ENCODE peak calls at places on chromosomes 12 and 14, in ten cellular contexts. One of them, this sample, is unnamed.

GRCh38 chr14:97924922-97925613 is 1127.9 kb downstream of the VRK1 start:
- DNase-seq in CD4-positive, alpha-beta memory T cell: no peak
- DNase-seq in CD8-positive, alpha-beta T cell: no peak
- DNase-seq in right cardiac atrium: no peak
- DNase-seq in Caco-2: no peak
- DNase-seq in A549: no peak
- DNase-seq in ovary: no peak
- DNase-seq in HCT116: no peak
- DNase-seq in thyroid gland: no peak
- DNase-seq in gastrocnemius medialis: no peak
- DNase-seq in this sample: no peak

GRCh38 chr12:106091421-106091820 is 47.3 kb downstream of the NUAK1 start:
- DNase-seq in CD4-positive, alpha-beta memory T cell: no peak
- DNase-seq in CD8-positive, alpha-beta T cell: no peak
- DNase-seq in right cardiac atrium: no peak
- DNase-seq in Caco-2: no peak
- DNase-seq in A549: peak; percentile 50
- DNase-seq in ovary: no peak
- DNase-seq in HCT116: no peak
- DNase-seq in thyroid gland: no peak
- DNase-seq in gastrocnemius medialis: no peak
- DNase-seq in this sample: no peak

GRCh38 chr12:121799175-121799841 is 4.5 kb upstream of the SETD1B start:
- DNase-seq in CD4-positive, alpha-beta memory T cell: peak; percentile 69
- DNase-seq in CD8-positive, alpha-beta T cell: peak; percentile 41
- DNase-seq in right cardiac atrium: peak; percentile 77
- DNase-seq in Caco-2: peak; percentile 86
- DNase-seq in A549: peak; percentile 76
- DNase-seq in ovary: peak; percentile 73
- DNase-seq in HCT116: peak; percentile 75
- DNase-seq in thyroid gland: peak; percentile 74
- DNase-seq in gastrocnemius medialis: peak; percentile 98
- DNase-seq in this sample: peak; percentile 75

GRCh38 chr12:538731-539539 is 79.2 kb downstream of the B4GALNT3 start:
- DNase-seq in CD4-positive, alpha-beta memory T cell: peak; percentile 84
- DNase-seq in CD8-positive, alpha-beta T cell: peak; percentile 31
- DNase-seq in right cardiac atrium: peak; percentile 76
- DNase-seq in Caco-2: no peak
- DNase-seq in A549: no peak
- DNase-seq in ovary: no peak
- DNase-seq in HCT116: peak; percentile 45
- DNase-seq in thyroid gland: peak; percentile 65
- DNase-seq in gastrocnemius medialis: no peak
- DNase-seq in this sample: peak; percentile 79

GRCh38 chr12:93773122-93773871 is 96.1 kb downstream of the CRADD start:
- DNase-seq in CD4-positive, alpha-beta memory T cell: peak; percentile 27
- DNase-seq in CD8-positive, alpha-beta T cell: no peak
- DNase-seq in right cardiac atrium: no peak
- DNase-seq in Caco-2: no peak
- DNase-seq in A549: no peak
- DNase-seq in ovary: no peak
- DNase-seq in HCT116: no peak
- DNase-seq in thyroid gland: no peak
- DNase-seq in gastrocnemius medialis: no peak
- DNase-seq in this sample: no peak

GRCh38 chr12:31740618-31741017 is 11.8 kb upstream of the AMN1 start:
- DNase-seq in CD4-positive, alpha-beta memory T cell: no peak
- DNase-seq in CD8-positive, alpha-beta T cell: no peak
- DNase-seq in right cardiac atrium: no peak
- DNase-seq in Caco-2: no peak
- DNase-seq in A549: no peak
- DNase-seq in ovary: no peak
- DNase-seq in HCT116: no peak
- DNase-seq in thyroid gland: no peak
- DNase-seq in gastrocnemius medialis: no peak
- DNase-seq in this sample: no peak

GRCh38 chr14:70771781-70772212 is 37.5 kb downstream of the MAP3K9 start:
- DNase-seq in CD4-positive, alpha-beta memory T cell: no peak
- DNase-seq in CD8-positive, alpha-beta T cell: no peak
- DNase-seq in right cardiac atrium: no peak
- DNase-seq in Caco-2: no peak
- DNase-seq in A549: no peak
- DNase-seq in ovary: no peak
- DNase-seq in HCT116: no peak
- DNase-seq in thyroid gland: no peak
- DNase-seq in gastrocnemius medialis: no peak
- DNase-seq in this sample: no peak

GRCh38 chr14:64707661-64708060 is 3.4 kb downstream of the PLEKHG3 start:
- DNase-seq in CD4-positive, alpha-beta memory T cell: peak; percentile 37
- DNase-seq in CD8-positive, alpha-beta T cell: no peak
- DNase-seq in right cardiac atrium: no peak
- DNase-seq in Caco-2: no peak
- DNase-seq in A549: peak; percentile 75
- DNase-seq in ovary: no peak
- DNase-seq in HCT116: peak; percentile 78
- DNase-seq in thyroid gland: no peak
- DNase-seq in gastrocnemius medialis: no peak
- DNase-seq in this sample: no peak

GRCh38 chr14:20606190-20606901 is 15.2 kb upstream of the RNASE12 start:
- DNase-seq in CD4-positive, alpha-beta memory T cell: no peak
- DNase-seq in CD8-positive, alpha-beta T cell: no peak
- DNase-seq in right cardiac atrium: peak; percentile 18
- DNase-seq in Caco-2: peak; percentile 73
- DNase-seq in A549: peak; percentile 44
- DNase-seq in ovary: no peak
- DNase-seq in HCT116: no peak
- DNase-seq in thyroid gland: peak; percentile 44
- DNase-seq in gastrocnemius medialis: no peak
- DNase-seq in this sample: peak; percentile 36

GRCh38 chr14:20606902-20607242 is 15.7 kb upstream of the RNASE12 start:
- DNase-seq in CD4-positive, alpha-beta memory T cell: no peak
- DNase-seq in CD8-positive, alpha-beta T cell: no peak
- DNase-seq in right cardiac atrium: no peak
- DNase-seq in Caco-2: no peak
- DNase-seq in A549: no peak
- DNase-seq in ovary: no peak
- DNase-seq in HCT116: no peak
- DNase-seq in thyroid gland: no peak
- DNase-seq in gastrocnemius medialis: no peak
- DNase-seq in this sample: no peak

GRCh38 chr14:20603813-20604212 is 12.6 kb upstream of the RNASE12 start:
- DNase-seq in CD4-positive, alpha-beta memory T cell: no peak
- DNase-seq in CD8-positive, alpha-beta T cell: no peak
- DNase-seq in right cardiac atrium: no peak
- DNase-seq in Caco-2: no peak
- DNase-seq in A549: no peak
- DNase-seq in ovary: no peak
- DNase-seq in HCT116: no peak
- DNase-seq in thyroid gland: no peak
- DNase-seq in gastrocnemius medialis: no peak
- DNase-seq in this sample: no peak

GRCh38 chr14:20602583-20602982 is 11.4 kb upstream of the RNASE12 start:
- DNase-seq in CD4-positive, alpha-beta memory T cell: no peak
- DNase-seq in CD8-positive, alpha-beta T cell: no peak
- DNase-seq in right cardiac atrium: no peak
- DNase-seq in Caco-2: no peak
- DNase-seq in A549: no peak
- DNase-seq in ovary: no peak
- DNase-seq in HCT116: no peak
- DNase-seq in thyroid gland: no peak
- DNase-seq in gastrocnemius medialis: no peak
- DNase-seq in this sample: no peak

DNA sequence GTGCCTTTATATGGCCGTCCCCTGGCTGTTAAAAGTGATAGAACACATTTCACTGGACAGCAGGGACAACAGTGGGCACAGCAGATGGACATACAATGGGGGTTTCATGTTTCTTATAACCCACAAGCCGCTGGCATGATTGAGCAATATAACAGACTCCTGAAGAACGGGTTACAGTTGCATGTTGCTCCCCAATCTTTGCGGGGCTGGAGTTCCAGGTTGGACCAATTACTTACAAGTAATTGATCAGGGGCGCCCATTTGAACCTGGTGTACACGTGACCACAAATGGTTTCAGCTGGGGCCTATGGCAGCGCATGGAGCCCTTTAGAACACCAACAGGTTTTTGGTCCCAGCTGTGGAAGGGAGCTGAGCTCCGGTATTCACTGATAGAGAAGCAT is 13.1 kb upstream of the RNASE12 start:
- DNase-seq in CD4-positive, alpha-beta memory T cell: no peak
- DNase-seq in CD8-positive, alpha-beta T cell: no peak
- DNase-seq in right cardiac atrium: no peak
- DNase-seq in Caco-2: no peak
- DNase-seq in A549: no peak
- DNase-seq in ovary: no peak
- DNase-seq in HCT116: no peak
- DNase-seq in thyroid gland: no peak
- DNase-seq in gastrocnemius medialis: no peak
- DNase-seq in this sample: no peak
- H3K4me1 ChIP-seq in CD4-positive, alpha-beta memory T cell: no peaks in the 10 kb centered on the region
- H3K4me1 ChIP-seq in CD8-positive, alpha-beta T cell: no peaks in the 10 kb centered on the region
- H3K4me1 ChIP-seq in right cardiac atrium: no peaks in the 10 kb centered on the region
- H3K4me1 ChIP-seq in Caco-2: no peaks in the 10 kb centered on the region
- H3K4me1 ChIP-seq in A549: peaks cover 4% of the 10 kb centered on the region
- H3K4me1 ChIP-seq in ovary: no peaks in the 10 kb centered on the region
- H3K4me1 ChIP-seq in HCT116: no peaks in the 10 kb centered on the region
- H3K4me1 ChIP-seq in thyroid gland: no peaks in the 10 kb centered on the region
- H3K4me1 ChIP-seq in gastrocnemius medialis: no peaks in the 10 kb centered on the region
- H3K4me1 ChIP-seq in this sample: no peaks in the 10 kb centered on the region

GRCh38 chr14:69712637-69713088 is 54.3 kb upstream of the SRSF5 start:
- DNase-seq in CD4-positive, alpha-beta memory T cell: no peak
- DNase-seq in CD8-positive, alpha-beta T cell: no peak
- DNase-seq in right cardiac atrium: peak; percentile 52
- DNase-seq in Caco-2: no peak
- DNase-seq in A549: no peak
- DNase-seq in ovary: no peak
- DNase-seq in HCT116: no peak
- DNase-seq in thyroid gland: peak; percentile 88
- DNase-seq in gastrocnemius medialis: peak; percentile 47
- DNase-seq in this sample: peak; percentile 71

GRCh38 chr14:69713976-69714716 is 52.8 kb upstream of the SRSF5 start:
- DNase-seq in CD4-positive, alpha-beta memory T cell: no peak
- DNase-seq in CD8-positive, alpha-beta T cell: no peak
- DNase-seq in right cardiac atrium: no peak
- DNase-seq in Caco-2: no peak
- DNase-seq in A549: no peak
- DNase-seq in ovary: no peak
- DNase-seq in HCT116: no peak
- DNase-seq in thyroid gland: no peak
- DNase-seq in gastrocnemius medialis: no peak
- DNase-seq in this sample: no peak

GRCh38 chr14:69713127-69713800 is 53.7 kb upstream of the SRSF5 start:
- DNase-seq in CD4-positive, alpha-beta memory T cell: no peak
- DNase-seq in CD8-positive, alpha-beta T cell: no peak
- DNase-seq in right cardiac atrium: no peak
- DNase-seq in Caco-2: no peak
- DNase-seq in A549: no peak
- DNase-seq in ovary: no peak
- DNase-seq in HCT116: no peak
- DNase-seq in thyroid gland: no peak
- DNase-seq in gastrocnemius medialis: peak; percentile 54
- DNase-seq in this sample: no peak

GRCh38 chr14:69716483-69717187 is 50.3 kb upstream of the SRSF5 start:
- DNase-seq in CD4-positive, alpha-beta memory T cell: peak; percentile 43
- DNase-seq in CD8-positive, alpha-beta T cell: peak; percentile 10
- DNase-seq in right cardiac atrium: no peak
- DNase-seq in Caco-2: no peak
- DNase-seq in A549: no peak
- DNase-seq in ovary: no peak
- DNase-seq in HCT116: no peak
- DNase-seq in thyroid gland: no peak
- DNase-seq in gastrocnemius medialis: no peak
- DNase-seq in this sample: no peak

DNA sequence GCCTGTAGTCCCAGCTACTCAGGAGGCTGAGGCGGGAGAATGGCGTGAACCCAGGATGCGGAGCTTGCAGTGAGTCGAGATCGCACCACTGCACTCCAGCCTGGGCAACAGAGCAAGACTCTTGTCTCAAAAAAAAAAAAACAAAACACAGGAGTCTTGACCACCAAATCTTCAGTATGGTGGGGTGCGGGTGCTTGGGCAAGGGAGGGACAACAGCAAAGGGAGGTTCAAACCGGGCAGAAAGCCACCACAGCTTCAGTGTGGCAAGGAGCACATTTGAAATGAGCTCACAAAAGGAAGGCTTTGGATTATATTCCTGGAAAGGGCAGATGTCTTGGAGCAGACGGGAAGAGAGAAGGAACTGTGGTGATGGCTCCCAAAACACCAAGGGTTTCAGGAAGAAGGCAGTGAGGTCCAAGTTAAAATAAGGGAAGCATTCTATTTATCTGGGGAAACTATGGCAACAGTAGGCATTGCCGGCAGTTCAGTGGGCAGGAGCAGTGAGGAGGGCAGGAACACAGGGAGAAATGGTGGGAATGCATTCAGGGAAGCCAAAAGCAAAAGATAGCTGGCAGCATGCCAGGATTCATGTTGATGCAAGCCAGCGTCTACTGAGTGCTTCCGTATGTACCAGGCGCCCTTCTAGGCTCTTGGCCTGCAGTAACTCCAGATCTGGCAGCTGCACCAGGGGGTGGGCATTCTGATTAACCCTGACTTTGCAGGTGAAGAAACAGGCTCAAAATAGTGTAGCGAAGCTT is 51.0 kb upstream of the SRSF5 start:
- DNase-seq in CD4-positive, alpha-beta memory T cell: no peak
- DNase-seq in CD8-positive, alpha-beta T cell: no peak
- DNase-seq in right cardiac atrium: peak; percentile 74
- DNase-seq in Caco-2: no peak
- DNase-seq in A549: no peak
- DNase-seq in ovary: peak; percentile 54
- DNase-seq in HCT116: no peak
- DNase-seq in thyroid gland: peak; percentile 91
- DNase-seq in gastrocnemius medialis: no peak
- DNase-seq in this sample: peak; percentile 70
- H3K4me1 ChIP-seq in CD4-positive, alpha-beta memory T cell: peaks cover 33% of the 10 kb centered on the region
- H3K4me1 ChIP-seq in CD8-positive, alpha-beta T cell: peaks cover 24% of the 10 kb centered on the region
- H3K4me1 ChIP-seq in right cardiac atrium: peaks cover 36% of the 10 kb centered on the region
- H3K4me1 ChIP-seq in Caco-2: peaks cover 17% of the 10 kb centered on the region
- H3K4me1 ChIP-seq in A549: peaks cover 15% of the 10 kb centered on the region
- H3K4me1 ChIP-seq in ovary: peaks cover 14% of the 10 kb centered on the region
- H3K4me1 ChIP-seq in HCT116: peaks cover 17% of the 10 kb centered on the region
- H3K4me1 ChIP-seq in thyroid gland: peaks cover 78% of the 10 kb centered on the region
- H3K4me1 ChIP-seq in gastrocnemius medialis: peaks cover 42% of the 10 kb centered on the region
- H3K4me1 ChIP-seq in this sample: peaks cover 40% of the 10 kb centered on the region

GRCh38 chr12:3152013-3152412 is 74.8 kb downstream of the TSPAN9 start:
- DNase-seq in CD4-positive, alpha-beta memory T cell: no peak
- DNase-seq in CD8-positive, alpha-beta T cell: no peak
- DNase-seq in right cardiac atrium: no peak
- DNase-seq in Caco-2: no peak
- DNase-seq in A549: no peak
- DNase-seq in ovary: peak; percentile 46
- DNase-seq in HCT116: no peak
- DNase-seq in thyroid gland: peak; percentile 32
- DNase-seq in gastrocnemius medialis: peak; percentile 17
- DNase-seq in this sample: no peak
- H3K4me1 ChIP-seq in CD4-positive, alpha-beta memory T cell: no peaks in the 10 kb centered on the region
- H3K4me1 ChIP-seq in CD8-positive, alpha-beta T cell: peaks cover 4% of the 10 kb centered on the region
- H3K4me1 ChIP-seq in right cardiac atrium: peaks cover 27% of the 10 kb centered on the region
- H3K4me1 ChIP-seq in Caco-2: no peaks in the 10 kb centered on the region
- H3K4me1 ChIP-seq in A549: no peaks in the 10 kb centered on the region
- H3K4me1 ChIP-seq in ovary: peaks cover 22% of the 10 kb centered on the region
- H3K4me1 ChIP-seq in HCT116: no peaks in the 10 kb centered on the region
- H3K4me1 ChIP-seq in thyroid gland: peaks cover 27% of the 10 kb centered on the region
- H3K4me1 ChIP-seq in gastrocnemius medialis: peaks cover 27% of the 10 kb centered on the region
- H3K4me1 ChIP-seq in this sample: peaks cover 27% of the 10 kb centered on the region

DNA sequence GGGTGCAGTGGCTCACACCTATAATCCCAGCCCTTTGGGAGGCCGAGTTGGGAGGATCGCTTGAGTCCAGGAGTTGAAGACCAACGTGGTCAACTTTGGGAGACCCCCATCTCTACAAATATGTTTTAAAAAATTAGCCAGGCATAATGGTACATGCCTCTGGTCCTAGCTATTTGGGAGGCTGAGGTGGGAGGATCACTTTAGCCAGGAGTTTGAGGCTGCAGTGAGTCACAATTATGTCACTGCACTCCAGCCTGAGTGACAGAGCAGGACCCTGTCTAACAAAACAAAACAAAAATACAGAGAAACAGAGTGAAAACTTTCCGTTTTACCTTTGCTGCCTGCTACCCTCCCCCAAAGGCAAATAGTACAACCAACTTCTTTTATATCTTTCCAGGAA is 60.2 kb downstream of the SRGAP1 start:
- DNase-seq in CD4-positive, alpha-beta memory T cell: no peak
- DNase-seq in CD8-positive, alpha-beta T cell: no peak
- DNase-seq in right cardiac atrium: no peak
- DNase-seq in Caco-2: no peak
- DNase-seq in A549: no peak
- DNase-seq in ovary: no peak
- DNase-seq in HCT116: no peak
- DNase-seq in thyroid gland: no peak
- DNase-seq in gastrocnemius medialis: no peak
- DNase-seq in this sample: no peak
- H3K4me1 ChIP-seq in CD4-positive, alpha-beta memory T cell: no peaks in the 10 kb centered on the region
- H3K4me1 ChIP-seq in CD8-positive, alpha-beta T cell: no peaks in the 10 kb centered on the region
- H3K4me1 ChIP-seq in right cardiac atrium: no peaks in the 10 kb centered on the region
- H3K4me1 ChIP-seq in Caco-2: no peaks in the 10 kb centered on the region
- H3K4me1 ChIP-seq in A549: peaks cover 73% of the 10 kb centered on the region
- H3K4me1 ChIP-seq in ovary: no peaks in the 10 kb centered on the region
- H3K4me1 ChIP-seq in HCT116: peaks cover 13% of the 10 kb centered on the region
- H3K4me1 ChIP-seq in thyroid gland: no peaks in the 10 kb centered on the region
- H3K4me1 ChIP-seq in gastrocnemius medialis: no peaks in the 10 kb centered on the region
- H3K4me1 ChIP-seq in this sample: peaks cover 30% of the 10 kb centered on the region